ENCODE peak calls at places on chromosomes 11 and 22, in five cellular contexts. One of them, this sample, is unnamed.
A peak's percentile ranks its signal among the peaks of the same experiment; 100 is the strongest.

GRCh38 chr11:69926376-69927050 is 107.3 kb upstream of the FGF3 start:
- DNase-seq in K562: no peak
- DNase-seq in HepG2: no peak
- DNase-seq in IMR-90: no peak
- DNase-seq in H1: no peak
- DNase-seq in this sample: no peak

GRCh38 chr11:118415739-118416068 is 14.3 kb downstream of the ATP5MG start:
- DNase-seq in HepG2: no peak
- DNase-seq in IMR-90: peak; percentile 98
- DNase-seq in H1: peak; percentile 49
- DNase-seq in K562: peak; percentile 94
- DNase-seq in this sample: peak; percentile 70

GRCh38 chr11:15073361-15074205 is at the start of gene CALCB:
- DNase-seq in IMR-90: peak; percentile 10
- DNase-seq in K562: no peak
- DNase-seq in HepG2: no peak
- DNase-seq in H1: peak; percentile 65
- DNase-seq in this sample: no peak

GRCh38 chr22:42344391-42344861 is 74.0 kb upstream of the TCF20 start:
- DNase-seq in K562: no peak
- DNase-seq in HepG2: no peak
- DNase-seq in IMR-90: no peak
- DNase-seq in H1: peak; percentile 74
- DNase-seq in this sample: no peak

GRCh38 chr11:60970369-60970774 is 1.1 kb upstream of the CD6 start:
- DNase-seq in HepG2: peak; percentile 16
- DNase-seq in H1: peak; percentile 86
- DNase-seq in K562: peak; percentile 64
- DNase-seq in IMR-90: peak; percentile 29
- DNase-seq in this sample: peak; percentile 49

GRCh38 chr11:12727556-12728070 is 53.4 kb downstream of the TEAD1 start:
- DNase-seq in IMR-90: peak; percentile 76
- DNase-seq in HepG2: no peak
- DNase-seq in H1: no peak
- DNase-seq in K562: no peak
- DNase-seq in this sample: no peak

GRCh38 chr11:73839123-73839457 is 37.6 kb downstream of the COA4 start:
- DNase-seq in H1: no peak
- DNase-seq in HepG2: no peak
- DNase-seq in K562: no peak
- DNase-seq in IMR-90: no peak
- DNase-seq in this sample: no peak

GRCh38 chr11:123478352-123478986 is 48.4 kb downstream of the GRAMD1B start:
- DNase-seq in HepG2: peak; percentile 64
- DNase-seq in K562: peak; percentile 61
- DNase-seq in H1: no peak
- DNase-seq in IMR-90: peak; percentile 85
- DNase-seq in this sample: peak; percentile 80

GRCh38 chr22:21677606-21678443 is 12.0 kb downstream of the PPIL2 start:
- DNase-seq in H1: no peak
- DNase-seq in K562: no peak
- DNase-seq in IMR-90: no peak
- DNase-seq in HepG2: peak; percentile 91
- DNase-seq in this sample: no peak

GRCh38 chr11:134552749-134553148 is 140.7 kb upstream of the B3GAT1 start:
- DNase-seq in IMR-90: no peak
- DNase-seq in H1: no peak
- DNase-seq in K562: no peak
- DNase-seq in HepG2: no peak
- DNase-seq in this sample: no peak

GRCh38 chr22:23826510-23827350 is 12.1 kb downstream of the DERL3 start:
- DNase-seq in K562: no peak
- DNase-seq in H1: no peak
- DNase-seq in HepG2: no peak
- DNase-seq in IMR-90: peak; percentile 26
- DNase-seq in this sample: no peak

GRCh38 chr22:24153353-24153752 is 27.9 kb upstream of the SUSD2 start:
- DNase-seq in H1: no peak
- DNase-seq in K562: no peak
- DNase-seq in IMR-90: peak; percentile 69
- DNase-seq in HepG2: no peak
- DNase-seq in this sample: no peak

GRCh38 chr11:65148657-65149056 is 14.3 kb upstream of the SYVN1 start:
- DNase-seq in H1: no peak
- DNase-seq in K562: no peak
- DNase-seq in IMR-90: no peak
- DNase-seq in HepG2: no peak
- DNase-seq in this sample: no peak
- TF ChIP-seq MAFK in H1: no peak
- TF ChIP-seq MAFK in K562: no peak
- TF ChIP-seq MAFK in IMR-90: no peak
- TF ChIP-seq MAFK in HepG2: no peak
- TF ChIP-seq MAFK in this sample: no peak

GRCh38 chr11:3877252-3878035 is 22.0 kb downstream of the STIM1 start:
- DNase-seq in K562: no peak
- DNase-seq in IMR-90: no peak
- DNase-seq in HepG2: peak; percentile 68
- DNase-seq in H1: no peak
- DNase-seq in this sample: no peak

GRCh38 chr11:3878036-3878584 is 22.6 kb downstream of the STIM1 start:
- DNase-seq in K562: no peak
- DNase-seq in IMR-90: no peak
- DNase-seq in H1: no peak
- DNase-seq in HepG2: no peak
- DNase-seq in this sample: no peak

GRCh38 chr11:3880724-3881123 is 25.3 kb downstream of the STIM1 start:
- DNase-seq in HepG2: peak; percentile 65
- DNase-seq in K562: no peak
- DNase-seq in IMR-90: peak; percentile 58
- DNase-seq in H1: no peak
- DNase-seq in this sample: peak; percentile 25

GRCh38 chr11:3879216-3879966 is 23.9 kb downstream of the STIM1 start:
- DNase-seq in K562: no peak
- DNase-seq in IMR-90: no peak
- DNase-seq in HepG2: no peak
- DNase-seq in H1: no peak
- DNase-seq in this sample: no peak

DNA sequence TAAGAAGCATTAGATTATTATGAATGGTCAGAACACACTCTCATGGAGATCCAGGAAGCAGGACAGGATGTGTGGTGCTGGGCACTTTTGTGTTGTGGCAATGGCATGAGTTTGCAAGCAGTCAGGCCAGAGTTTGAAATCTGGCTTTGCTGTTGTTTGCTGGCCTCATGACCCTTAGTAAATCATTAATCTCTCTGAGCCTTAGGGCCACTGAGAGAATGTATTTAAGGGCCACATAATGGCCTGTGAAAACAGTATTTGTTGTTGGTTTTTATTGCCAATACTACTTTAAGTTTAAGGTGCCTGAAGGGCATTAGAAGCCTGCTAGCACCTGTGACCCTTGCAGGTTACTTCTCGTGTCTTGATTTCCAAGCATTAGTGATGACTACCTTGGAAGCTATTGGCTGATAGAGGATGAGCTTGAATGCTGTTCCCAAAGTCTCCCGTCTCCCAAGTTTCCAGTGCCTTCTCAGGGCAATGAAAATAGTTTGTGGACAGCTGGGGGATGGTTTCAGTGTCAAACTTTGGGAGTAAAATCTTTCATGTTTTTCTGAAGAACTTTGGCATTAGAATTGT is 24.6 kb downstream of the STIM1 start:
- DNase-seq in IMR-90: no peak
- DNase-seq in HepG2: peak; percentile 89
- DNase-seq in K562: no peak
- DNase-seq in H1: no peak
- DNase-seq in this sample: peak; percentile 57
- H3K4me1 ChIP-seq in IMR-90: peaks cover 7% of the 10 kb centered on the region
- H3K4me1 ChIP-seq in HepG2: peaks cover 57% of the 10 kb centered on the region
- H3K4me1 ChIP-seq in K562: peaks cover 55% of the 10 kb centered on the region
- H3K4me1 ChIP-seq in H1: no peaks in the 10 kb centered on the region
- H3K4me1 ChIP-seq in this sample: peaks cover 39% of the 10 kb centered on the region

GRCh38 chr22:33034753-33035152 is 23.4 kb downstream of the SYN3 start:
- DNase-seq in IMR-90: no peak
- DNase-seq in HepG2: no peak
- DNase-seq in K562: no peak
- DNase-seq in H1: no peak
- DNase-seq in this sample: no peak

GRCh38 chr22:33035276-33035863 is 22.8 kb downstream of the SYN3 start:
- DNase-seq in HepG2: no peak
- DNase-seq in K562: no peak
- DNase-seq in H1: no peak
- DNase-seq in IMR-90: no peak
- DNase-seq in this sample: no peak

GRCh38 chr22:33038836-33039235 is 19.3 kb downstream of the SYN3 start:
- DNase-seq in IMR-90: no peak
- DNase-seq in K562: no peak
- DNase-seq in HepG2: no peak
- DNase-seq in H1: no peak
- DNase-seq in this sample: no peak

GRCh38 chr22:33036881-33037280 is 21.3 kb downstream of the SYN3 start:
- DNase-seq in H1: no peak
- DNase-seq in IMR-90: no peak
- DNase-seq in K562: no peak
- DNase-seq in HepG2: no peak
- DNase-seq in this sample: no peak

GRCh38 chr22:33038131-33038772 is 19.9 kb downstream of the SYN3 start:
- DNase-seq in K562: no peak
- DNase-seq in H1: no peak
- DNase-seq in HepG2: no peak
- DNase-seq in IMR-90: no peak
- DNase-seq in this sample: no peak
- TF ChIP-seq MAFK in K562: no peak
- TF ChIP-seq MAFK in H1: no peak
- TF ChIP-seq MAFK in HepG2: no peak
- TF ChIP-seq MAFK in IMR-90: no peak
- TF ChIP-seq MAFK in this sample: no peak

GRCh38 chr22:50221410-50222300 is 20.8 kb downstream of the SELENOO start:
- DNase-seq in IMR-90: no peak
- DNase-seq in K562: no peak
- DNase-seq in H1: peak; percentile 45
- DNase-seq in HepG2: no peak
- DNase-seq in this sample: no peak
- H3K4me1 ChIP-seq in IMR-90: no peaks in the 10 kb centered on the region
- H3K4me1 ChIP-seq in K562: no peaks in the 10 kb centered on the region
- H3K4me1 ChIP-seq in H1: peaks cover 11% of the 10 kb centered on the region
- H3K4me1 ChIP-seq in HepG2: peaks cover 11% of the 10 kb centered on the region
- H3K4me1 ChIP-seq in this sample: no peaks in the 10 kb centered on the region

DNA sequence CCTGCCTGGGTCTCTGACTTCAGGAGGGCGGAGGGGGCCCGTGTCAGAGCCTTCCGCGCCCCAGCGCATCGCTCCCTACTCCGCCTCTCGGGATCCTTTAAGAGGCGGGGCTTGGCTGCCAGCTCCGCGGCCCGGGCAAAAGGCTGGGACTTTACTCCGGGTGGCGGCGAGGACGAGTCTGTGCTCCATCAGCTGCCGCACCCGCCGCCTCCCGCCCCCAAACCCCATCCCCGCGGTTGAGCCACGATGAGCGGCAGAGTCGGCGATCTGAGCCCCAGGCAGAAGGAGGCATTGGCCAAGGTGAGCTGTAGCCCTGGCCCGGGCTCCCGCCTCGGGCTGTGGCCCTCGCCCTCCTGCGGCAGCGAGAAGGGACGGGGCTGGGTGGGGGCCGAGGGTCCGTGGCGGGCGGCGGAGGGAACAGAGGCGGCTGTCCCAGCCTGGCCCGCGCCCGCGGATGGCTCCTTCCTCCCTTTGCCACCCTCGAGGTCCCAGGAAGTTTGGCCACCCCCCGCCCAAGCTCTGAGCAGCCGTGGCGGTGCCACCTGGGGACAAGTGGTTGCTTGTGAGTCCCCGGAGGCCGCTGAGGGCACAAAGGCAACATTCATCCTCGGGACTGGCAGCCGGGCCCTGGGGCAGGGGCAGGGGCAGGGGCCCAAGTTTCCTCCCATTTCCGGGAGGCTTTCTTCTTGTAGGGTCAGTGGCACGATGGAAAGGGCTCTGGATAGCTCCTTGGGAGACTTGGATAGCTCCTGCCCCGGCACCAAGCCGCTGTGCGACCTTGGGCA is at the start of gene SEC14L2:
- DNase-seq in HepG2: no peak
- DNase-seq in K562: no peak
- DNase-seq in H1: peak; percentile 83
- DNase-seq in IMR-90: peak; percentile 26
- DNase-seq in this sample: peak; percentile 33
- TF ChIP-seq MAFK in HepG2: no peak
- TF ChIP-seq MAFK in K562: no peak
- TF ChIP-seq MAFK in H1: no peak
- TF ChIP-seq MAFK in IMR-90: no peak
- TF ChIP-seq MAFK in this sample: no peak

GRCh38 chr11:33701302-33701701 is 676 bp upstream of the C11orf91 start:
- DNase-seq in K562: no peak
- DNase-seq in HepG2: no peak
- DNase-seq in H1: no peak
- DNase-seq in IMR-90: peak; percentile 51
- DNase-seq in this sample: no peak

GRCh38 chr11:33703771-33704170 is 3.1 kb upstream of the C11orf91 start:
- DNase-seq in HepG2: no peak
- DNase-seq in H1: no peak
- DNase-seq in IMR-90: peak; percentile 35
- DNase-seq in K562: no peak
- DNase-seq in this sample: peak; percentile 44

GRCh38 chr11:33703234-33703633 is 2.6 kb upstream of the C11orf91 start:
- DNase-seq in H1: no peak
- DNase-seq in HepG2: no peak
- DNase-seq in IMR-90: no peak
- DNase-seq in K562: no peak
- DNase-seq in this sample: peak; percentile 45

GRCh38 chr11:33700425-33701271 is at the start of gene C11orf91:
- DNase-seq in HepG2: peak; percentile 87
- DNase-seq in IMR-90: peak; percentile 94
- DNase-seq in K562: peak; percentile 96
- DNase-seq in H1: peak; percentile 99
- DNase-seq in this sample: peak; percentile 70

DNA sequence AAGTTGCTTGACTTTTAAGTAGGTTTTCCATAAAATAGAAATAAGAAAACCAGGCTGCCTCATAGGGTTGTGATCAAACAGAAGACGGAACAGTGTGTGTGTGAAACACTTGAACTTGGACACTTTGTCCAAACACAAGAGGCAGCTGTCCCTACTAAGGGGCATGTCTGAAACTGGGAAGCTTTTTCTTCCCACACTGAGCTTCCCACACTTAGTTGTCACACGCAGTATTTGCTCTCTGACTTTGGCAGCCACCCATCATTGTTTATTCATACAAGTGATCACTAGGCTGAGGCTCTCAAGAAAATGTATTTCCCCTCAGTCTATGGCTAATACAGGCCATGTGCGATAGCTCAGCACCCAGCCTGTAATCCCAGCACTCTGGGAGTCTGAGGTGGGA is 1.2 kb upstream of the C11orf91 start:
- DNase-seq in H1: no peak
- DNase-seq in IMR-90: peak; percentile 92
- DNase-seq in HepG2: no peak
- DNase-seq in K562: no peak
- DNase-seq in this sample: peak; percentile 69
- H3K4me1 ChIP-seq in H1: peaks cover 7% of the 10 kb centered on the region
- H3K4me1 ChIP-seq in IMR-90: peaks cover 24% of the 10 kb centered on the region
- H3K4me1 ChIP-seq in HepG2: peaks cover 82% of the 10 kb centered on the region
- H3K4me1 ChIP-seq in K562: peaks cover 17% of the 10 kb centered on the region
- H3K4me1 ChIP-seq in this sample: peaks cover 62% of the 10 kb centered on the region